ENCODE peak calls at places on chromosomes 1 and 21, in four cellular contexts. U, Y, V and Z are unnamed samples.

GRCh38 chr1:21060523-21060922 is 116.2 kb downstream of the EIF4G3 start:
- DNase-seq in V (no peak), Y (no peak), U (no peak), Z (no peak)

GRCh38 chr1:152873495-152873894 is 4.6 kb upstream of the SMCP start:
- DNase-seq in U (no peak), V (no peak), Y (no peak), Z (no peak)

GRCh38 chr1:51842255-51842654 is 36.3 kb downstream of the NRDC start:
- DNase-seq in V (no peak), U (no peak), Y (no peak), Z (no peak)

GRCh38 chr1:53073899-53074311 is 11.9 kb downstream of the PODN start:
- DNase-seq in U (no peak), Y (peak; percentile 22), V (peak; percentile 64), Z (no peak)

GRCh38 chr1:98651116-98651625 is 10.3 kb upstream of the SNX7 start:
- DNase-seq in V (no peak), U (no peak), Y (no peak), Z (no peak)

GRCh38 chr1:33047839-33048305 is 11.2 kb upstream of the AK2 start:
- DNase-seq in Y (no peak), V (no peak), U (no peak), Z (no peak)

GRCh38 chr1:188937965-188938551 is 1539.6 kb downstream of the BRINP3 start:
- DNase-seq in V (no peak), U (no peak), Y (no peak), Z (no peak)

GRCh38 chr21:30227128-30227527 is 11.2 kb upstream of the CLDN8 start:
- DNase-seq in Y (no peak), U (no peak), V (no peak), Z (no peak)

GRCh38 chr1:24562625-24563024 is 6.7 kb downstream of the NCMAP start:
- DNase-seq in V (peak; percentile 34), Y (peak; percentile 32), U (no peak), Z (no peak)

GRCh38 chr1:151720974-151721787 is at the start of gene RIIAD1:
- DNase-seq in Y (peak; percentile 41), U (peak; percentile 56), V (peak; percentile 73), Z (no peak)

GRCh38 chr1:23865543-23865930 is 2.6 kb downstream of the FUCA1 start:
- DNase-seq in Y (peak; percentile 36), U (no peak), V (no peak), Z (no peak)

GRCh38 chr1:234656981-234657651 is 47.1 kb upstream of the IRF2BP2 start:
- DNase-seq in U (no peak), V (no peak), Y (no peak), Z (peak; percentile 75)

GRCh38 chr1:7632681-7633080 is 138.4 kb upstream of the VAMP3 start:
- DNase-seq in U (no peak), V (no peak), Y (no peak), Z (no peak)

GRCh38 chr21:15423676-15424445 is 305.9 kb upstream of the USP25 start:
- DNase-seq in V (no peak), Y (no peak), U (no peak), Z (no peak)

GRCh38 chr1:183244466-183244865 is 58.4 kb downstream of the LAMC2 start:
- DNase-seq in V (peak; percentile 97), U (no peak), Y (peak; percentile 28), Z (no peak)

GRCh38 chr1:39422604-39423003 is 68.8 kb upstream of the BMP8A start:
- DNase-seq in U (no peak), Y (no peak), V (no peak), Z (no peak)

GRCh38 chr1:46689326-46689725 is 17.7 kb downstream of the TEX38 start:
- DNase-seq in Y (no peak), U (no peak), V (no peak), Z (no peak)

GRCh38 chr21:39579734-39580332 is 32.9 kb upstream of the B3GALT5 start:
- DNase-seq in V (no peak), U (no peak), Y (no peak), Z (no peak)

GRCh38 chr1:201334325-201335173 is 42.9 kb downstream of the TNNT2 start:
- DNase-seq in V (no peak), U (no peak), Y (no peak), Z (no peak)

GRCh38 chr1:197915797-197916686 is 1.1 kb upstream of the LHX9 start:
- DNase-seq in V (peak; percentile 71), Y (no peak), U (no peak), Z (no peak)
- H3K4me3 ChIP-seq in V (peak overlapping the region; percentile 41), Y (peak overlapping the region; percentile 14), U (no peak overlapping the region), Z (peak overlapping the region; percentile 47)

GRCh38 chr1:29126198-29126597 is 2.5 kb upstream of the TMEM200B start:
- DNase-seq in V (no peak), U (no peak), Y (no peak), Z (no peak)
- TF ChIP-seq CTCF in V (no peak), U (no peak), Y (no peak), Z (no peak)

GRCh38 chr1:47699492-47700220 is 261.8 kb downstream of the FOXD2 start:
- DNase-seq in V (no peak), Y (no peak), U (no peak), Z (no peak)

GRCh38 chr1:47696404-47696910 is 258.6 kb downstream of the FOXD2 start:
- DNase-seq in U (no peak), V (no peak), Y (no peak), Z (no peak)

GRCh38 chr1:47701283-47701682 is 263.4 kb downstream of the FOXD2 start:
- DNase-seq in U (no peak), V (no peak), Y (no peak), Z (no peak)

GRCh38 chr1:47696911-47697441 is 259.1 kb downstream of the FOXD2 start:
- DNase-seq in Y (no peak), V (no peak), U (no peak), Z (no peak)

DNA sequence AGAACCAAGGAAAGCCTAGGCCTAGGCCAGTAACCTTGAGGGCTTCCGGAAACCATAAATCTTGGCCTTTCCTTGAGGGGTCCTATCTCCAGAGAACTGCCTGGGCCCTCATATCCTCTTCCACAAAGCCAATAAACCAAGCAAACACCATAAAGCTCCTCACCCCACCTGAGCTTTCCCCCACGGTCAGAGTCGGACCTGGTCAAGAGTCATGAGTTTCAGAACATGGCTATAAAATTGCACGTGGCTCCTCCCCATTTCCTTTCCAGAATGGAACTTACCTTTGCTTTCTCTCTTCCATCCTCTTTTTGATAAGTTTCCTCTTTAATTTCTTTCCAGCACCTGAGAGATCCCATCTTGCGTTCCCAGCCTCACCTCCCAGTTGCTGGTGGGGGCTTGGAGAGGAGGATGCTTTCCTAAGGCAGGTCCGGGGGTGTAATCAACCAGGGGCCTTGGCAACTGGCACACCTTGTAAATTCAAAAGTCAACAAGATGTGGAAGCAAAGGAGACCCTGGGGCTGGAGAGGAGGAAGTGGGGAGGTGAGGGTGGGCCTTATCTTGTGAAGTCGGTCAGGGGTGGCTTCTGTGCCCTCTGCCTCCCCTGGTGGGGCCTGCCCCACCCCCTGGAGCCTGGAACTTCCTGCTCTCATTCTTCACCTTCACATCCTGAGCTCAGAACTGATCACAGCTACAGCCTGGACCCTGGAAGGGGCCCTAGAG is 259.9 kb downstream of the FOXD2 start:
- DNase-seq in U (no peak), Y (no peak), V (no peak), Z (no peak)
- H3K4me3 ChIP-seq in U (no peak overlapping the region), Y (no peak overlapping the region), V (no peak overlapping the region), Z (no peak overlapping the region)

GRCh38 chr1:30697977-30698376 is 25.4 kb downstream of the MATN1 start:
- DNase-seq in U (no peak), Y (no peak), V (peak; percentile 63), Z (no peak)
- TF ChIP-seq CTCF in U (no peak), Y (no peak), V (no peak), Z (no peak)